ENCODE peak calls at places on chromosomes 7 and 10, in ten cellular contexts. J is mucosa of descending colon; K is HEK293T; A is heart left ventricle; N is HS-5; I is stimulated activated CD4-positive, alpha-beta T cell treated with anti-CD3 and anti-CD28 coated beads, Interleukin-2, amount 100 ng/mL, for 24 hours; S is LoVo; R is dermis microvascular lymphatic vessel endothelial cell; F is cardiac fibroblast; D is CD4-positive, CD25-positive, alpha-beta regulatory T cell. Z is an unnamed sample.
A peak's percentile ranks its signal among the peaks of the same experiment; 100 is the strongest.

GRCh38 chr7:3844545-3845151 is 543.6 kb downstream of the SDK1 start:
- DNase-seq in J (no peak), K (no peak), A (no peak), N (no peak), I (no peak), S (no peak), R (no peak), F (no peak), D (no peak), Z (no peak)

GRCh38 chr10:72796042-72796441 is 97.5 kb upstream of the OIT3 start:
- DNase-seq in J (no peak), K (no peak), A (no peak), N (no peak), I (no peak), S (no peak), R (no peak), F (peak; percentile 48), D (no peak), Z (no peak)

GRCh38 chr10:132737390-132738048 is 48.4 kb downstream of the NKX6-2 start:
- DNase-seq in J (no peak), K (no peak), A (peak; percentile 51), N (no peak), I (no peak), S (no peak), R (no peak), F (no peak), D (no peak), Z (no peak)

GRCh38 chr10:12463459-12463838 is 114.1 kb downstream of the CAMK1D start:
- DNase-seq in J (no peak), K (no peak), A (no peak), N (no peak), I (no peak), S (no peak), R (no peak), F (no peak), D (no peak), Z (no peak)

GRCh38 chr7:50229964-50230363 is 74.6 kb upstream of the IKZF1 start:
- DNase-seq in J (no peak), K (no peak), A (no peak), N (no peak), I (no peak), S (no peak), R (no peak), F (peak; percentile 19), D (no peak), Z (no peak)

GRCh38 chr10:89278034-89278535 is 23.8 kb upstream of the IFIT2 start:
- DNase-seq in J (no peak), K (no peak), A (peak; percentile 49), N (peak; percentile 95), I (no peak), S (peak; percentile 89), R (peak; percentile 97), F (peak; percentile 98), D (no peak), Z (no peak)

GRCh38 chr7:130719550-130719949 is 14.5 kb downstream of the KLF14 start:
- DNase-seq in J (no peak), K (no peak), A (no peak), N (no peak), I (no peak), S (no peak), R (no peak), F (no peak), D (no peak), Z (no peak)

GRCh38 chr10:45509491-45509890 is 135.5 kb downstream of the ALOX5 start:
- DNase-seq in J (no peak), K (no peak), A (no peak), N (no peak), I (no peak), S (no peak), R (no peak), F (no peak), D (no peak), Z (no peak)

GRCh38 chr7:55018361-55019328 is at the start of gene EGFR:
- DNase-seq in J (peak; percentile 90), K (peak; percentile 64), A (peak; percentile 84), N (no peak), I (peak; percentile 8), S (peak; percentile 87), R (no peak), F (peak; percentile 78), D (no peak), Z (peak; percentile 96)

GRCh38 chr10:3486346-3487065 is 298.5 kb downstream of the KLF6 start:
- DNase-seq in J (peak; percentile 90), K (no peak), A (no peak), N (no peak), I (no peak), S (peak; percentile 87), R (peak; percentile 30), F (peak; percentile 48), D (no peak), Z (peak; percentile 94)

GRCh38 chr10:71854031-71854430 is 3.0 kb upstream of the PSAP start:
- DNase-seq in J (no peak), K (no peak), A (no peak), N (no peak), I (no peak), S (no peak), R (no peak), F (peak; percentile 59), D (no peak), Z (no peak)

GRCh38 chr7:20484366-20484765 is 131.1 kb upstream of the ABCB5 start:
- DNase-seq in J (no peak), K (no peak), A (no peak), N (no peak), I (no peak), S (no peak), R (no peak), F (no peak), D (no peak), Z (no peak)

Z was measured in kidney.